ENCODE peak calls at places on chromosomes 3 and 15, in five cellular contexts. Y, P, W, C and I are unnamed samples.

GRCh38 chr3:12986986-12987385 is 86.2 kb downstream of the IQSEC1 start:
- DNase-seq in P (no peak), Y (no peak), C (no peak), W (no peak), I (no peak)

GRCh38 chr15:79863886-79864285 is 32.9 kb downstream of the MTHFS start:
- DNase-seq in C (no peak), P (no peak), Y (no peak), W (no peak), I (no peak)

GRCh38 chr15:75107509-75107904 is 84.1 kb downstream of the PPCDC start:
- DNase-seq in W (no peak), C (no peak), Y (no peak), P (no peak), I (no peak)

GRCh38 chr3:9701006-9701405 is 2.6 kb upstream of the CPNE9 start:
- DNase-seq in C (no peak), W (no peak), P (no peak), Y (no peak), I (no peak)

GRCh38 chr3:12574656-12575055 is 17.8 kb downstream of the MKRN2 start:
- DNase-seq in P (peak), C (no peak), Y (no peak), W (no peak), I (no peak)

GRCh38 chr15:100612539-100612938 is 10.2 kb downstream of the ASB7 start:
- DNase-seq in Y (no peak), W (no peak), P (no peak), C (no peak), I (no peak)

GRCh38 chr3:169241575-169241927 is 422.0 kb downstream of the MECOM start:
- DNase-seq in Y (no peak), W (no peak), P (no peak), C (no peak), I (no peak)

GRCh38 chr3:116929534-116930222 is 220.1 kb downstream of the TUSC7 start:
- DNase-seq in Y (no peak), W (no peak), P (no peak), C (no peak), I (no peak)

GRCh38 chr15:63364293-63365003 is 17.2 kb downstream of the CA12 start:
- DNase-seq in W (no peak), C (no peak), Y (no peak), P (no peak), I (no peak)

GRCh38 chr3:140053011-140053702 is 118.2 kb downstream of the CLSTN2 start:
- DNase-seq in W (no peak), P (peak), Y (no peak), C (no peak), I (no peak)

GRCh38 chr15:92899910-92900711 is at the start of gene CHD2:
- DNase-seq in W (peak), C (peak), P (peak), Y (peak), I (peak)

GRCh38 chr15:73030280-73030679 is 22.0 kb upstream of the NEO1 start:
- DNase-seq in W (no peak), P (no peak), Y (no peak), C (no peak), I (no peak)